ENCODE peak calls at places on chromosomes 11 and 22, in six cellular contexts. T is adrenal gland; P is fibroblast of lung; R is cardiac muscle cell; V is heart left ventricle; D is CD8-positive, alpha-beta memory T cell. I is an unnamed sample.

GRCh38 chr11:22466809-22467208 is 128.6 kb downstream of the SLC17A6 start:
- DNase-seq in T (no peak), P (peak; percentile 85), R (no peak), V (peak; percentile 12), D (no peak), I (no peak)

GRCh38 chr22:50175921-50176849 is 5.7 kb downstream of the PANX2 start:
- DNase-seq in P (no peak), T (no peak), D (no peak), R (peak; percentile 69), V (no peak), I (no peak)

GRCh38 chr22:29062286-29062949 is 787 bp upstream of the C22orf31 start:
- DNase-seq in R (peak; percentile 35), T (no peak), V (no peak), D (no peak), P (no peak), I (no peak)

GRCh38 chr11:2963112-2963754 is 28.9 kb downstream of the NAP1L4 start:
- DNase-seq in T (no peak), P (no peak), V (no peak), D (no peak), R (no peak), I (no peak)

GRCh38 chr22:47449508-47450270 is 687.2 kb downstream of the TBC1D22A start:
- DNase-seq in T (no peak), R (no peak), P (no peak), D (no peak), V (no peak), I (no peak)

GRCh38 chr11:124944565-124944964 is 8.7 kb upstream of the HEPACAM start:
- DNase-seq in D (no peak), P (no peak), R (no peak), T (no peak), V (no peak), I (no peak)

GRCh38 chr11:100612766-100613165 is 74.3 kb upstream of the ARHGAP42 start:
- DNase-seq in V (no peak), D (no peak), R (no peak), T (no peak), P (no peak), I (no peak)

GRCh38 chr11:118142081-118142480 is 10.5 kb downstream of the SCN4B start:
- DNase-seq in T (no peak), P (no peak), R (no peak), D (no peak), V (no peak), I (no peak)

GRCh38 chr11:20874358-20874757 is 205.0 kb downstream of the NELL1 start:
- DNase-seq in P (no peak), T (no peak), D (no peak), R (no peak), V (no peak), I (no peak)

GRCh38 chr11:93368022-93368421 is 37.5 kb downstream of the DEUP1 start:
- DNase-seq in T (no peak), V (no peak), D (no peak), R (no peak), P (no peak), I (no peak)

GRCh38 chr11:31817054-31817620 is 6.0 kb upstream of the PAX6 start:
- DNase-seq in R (no peak), D (no peak), T (no peak), P (no peak), V (no peak), I (no peak)

GRCh38 chr11:64916040-64916847 is 765 bp downstream of the ATG2A start:
- DNase-seq in P (peak; percentile 43), V (no peak), R (no peak), T (peak; percentile 54), D (peak; percentile 63), I (peak; percentile 85)

GRCh38 chr22:49372111-49372529 is 455.6 kb downstream of the BRD1 start:
- DNase-seq in V (no peak), P (no peak), R (no peak), D (no peak), T (no peak), I (peak; percentile 32)

GRCh38 chr11:59610289-59610688 is 5.3 kb downstream of the OSBP start:
- DNase-seq in V (no peak), P (no peak), D (no peak), R (no peak), T (no peak), I (no peak)

GRCh38 chr11:75100314-75100713 is 3.6 kb upstream of the OR2AT4 start:
- DNase-seq in R (no peak), T (no peak), P (no peak), D (no peak), V (no peak), I (no peak)

GRCh38 chr11:127338380-127339259 is 338.1 kb upstream of the KIRREL3 start:
- DNase-seq in R (no peak), D (no peak), P (no peak), V (no peak), T (no peak), I (no peak)

GRCh38 chr11:102226702-102227101 is 90.6 kb upstream of the BIRC3 start:
- DNase-seq in T (peak; percentile 55), V (no peak), R (no peak), P (peak; percentile 69), D (no peak), I (no peak)

GRCh38 chr22:27159716-27160295 is 502.4 kb downstream of the MIAT start:
- DNase-seq in V (no peak), D (no peak), P (no peak), R (no peak), T (no peak), I (no peak)

GRCh38 chr11:34492806-34493414 is 20.7 kb downstream of the ELF5 start:
- DNase-seq in T (peak; percentile 79), D (no peak), R (peak; percentile 81), P (peak; percentile 69), V (no peak), I (no peak)

GRCh38 chr22:18104566-18104965 is 6.0 kb upstream of the TUBA8 start:
- DNase-seq in D (no peak), P (peak; percentile 11), T (no peak), V (no peak), R (no peak), I (no peak)

GRCh38 chr11:67283490-67283963 is 5.6 kb upstream of the ANKRD13D start:
- DNase-seq in R (no peak), D (no peak), V (peak; percentile 42), T (no peak), P (no peak), I (no peak)

GRCh38 chr11:130740819-130741218 is 175.5 kb downstream of the SNX19 start:
- DNase-seq in T (no peak), R (no peak), V (no peak), P (peak; percentile 55), D (no peak), I (no peak)

GRCh38 chr11:1125803-1126202 is 31.9 kb upstream of the MUC5AC start:
- DNase-seq in R (no peak), D (no peak), T (no peak), V (no peak), P (no peak), I (no peak)

GRCh38 chr22:33272866-33273265 is 214.7 kb upstream of the SYN3 start:
- DNase-seq in D (no peak), R (no peak), V (no peak), T (no peak), P (no peak), I (no peak)

GRCh38 chr22:33270596-33270995 is 212.4 kb upstream of the SYN3 start:
- DNase-seq in P (no peak), T (no peak), V (no peak), D (no peak), R (no peak), I (no peak)

GRCh38 chr22:33274214-33274828 is 216.1 kb upstream of the SYN3 start:
- DNase-seq in T (peak; percentile 40), R (peak; percentile 20), P (no peak), D (no peak), V (no peak), I (no peak)

GRCh38 chr22:33271390-33272161 is 213.4 kb upstream of the SYN3 start:
- DNase-seq in T (peak; percentile 29), V (peak; percentile 71), P (peak; percentile 7), D (no peak), R (no peak), I (no peak)

DNA sequence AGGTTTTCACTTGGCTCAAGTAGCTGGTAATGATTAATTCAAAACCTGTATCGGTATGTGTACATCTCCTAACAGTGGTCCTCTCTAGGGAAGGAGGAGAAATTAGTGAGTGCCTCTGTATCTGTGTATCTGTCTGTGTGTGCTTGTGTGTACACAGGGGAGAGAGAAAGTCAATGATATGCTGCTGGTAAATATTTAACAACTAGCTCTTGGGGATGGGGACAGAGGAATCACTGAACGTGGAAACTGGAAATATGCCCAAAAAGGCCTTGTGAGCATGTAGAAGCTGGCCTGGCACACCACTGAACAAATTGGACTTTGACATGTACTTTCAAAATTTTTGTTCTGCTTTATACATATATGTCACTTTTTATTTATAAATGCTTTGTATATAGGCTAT is 214.0 kb upstream of the SYN3 start:
- DNase-seq in D (no peak), R (no peak), P (no peak), T (no peak), V (no peak), I (no peak)
- H3K4me1 ChIP-seq in D (no peaks in the 10 kb centered on the region), R (no peaks in the 10 kb centered on the region), P (no peaks in the 10 kb centered on the region), T (no peaks in the 10 kb centered on the region), V (peaks cover 19% of the 10 kb centered on the region), I (peaks cover 6% of the 10 kb centered on the region)

GRCh38 chr11:9901931-9902330 is 238.1 kb downstream of the SWAP70 start:
- DNase-seq in R (peak; percentile 9), D (no peak), T (no peak), P (no peak), V (no peak), I (no peak)
- H3K27ac ChIP-seq in R (peak overlapping the region; percentile 45), D (no peak overlapping the region), T (no peak overlapping the region), P (no peak overlapping the region), V (no peak overlapping the region), I (no peak overlapping the region)

GRCh38 chr11:91497847-91498246 is 726.8 kb upstream of the FAT3 start:
- DNase-seq in D (no peak), V (no peak), P (no peak), R (no peak), T (no peak), I (no peak)
- H3K4me1 ChIP-seq in D (no peaks in the 10 kb centered on the region), V (no peaks in the 10 kb centered on the region), P (no peaks in the 10 kb centered on the region), R (no peaks in the 10 kb centered on the region), T (no peaks in the 10 kb centered on the region), I (no peaks in the 10 kb centered on the region)

GRCh38 chr11:72227316-72228228 is 3.0 kb downstream of the INPPL1 start:
- DNase-seq in D (no peak), P (peak; percentile 50), R (no peak), V (no peak), T (no peak), I (peak; percentile 60)
- H3K27ac ChIP-seq in D (no peak overlapping the region), P (no peak overlapping the region), R (no peak overlapping the region), V (no peak overlapping the region), T (no peak overlapping the region), I (no peak overlapping the region)

I was measured in kidney.